ENCODE peak calls at places on chromosomes 11 and 22, in five cellular contexts. One of them, this sample, is unnamed.
A peak's percentile ranks its signal among the peaks of the same experiment; 100 is the strongest.

GRCh38 chr11:134039726-134040385 is 29.0 kb upstream of the JAM3 start:
- DNase-seq in NCI-H1694: no peak
- DNase-seq in EL: no peak
- DNase-seq in hippocampal formation: no peak
- DNase-seq in fibroblast of the conjunctiva: no peak
- DNase-seq in this sample: no peak

GRCh38 chr11:68840661-68841653 is 759 bp downstream of the CPT1A start:
- DNase-seq in NCI-H1694: no peak
- DNase-seq in EL: peak; percentile 48
- DNase-seq in hippocampal formation: no peak
- DNase-seq in fibroblast of the conjunctiva: no peak
- DNase-seq in this sample: no peak

GRCh38 chr11:114653148-114653547 is 25.2 kb upstream of the NXPE2 start:
- DNase-seq in NCI-H1694: no peak
- DNase-seq in EL: no peak
- DNase-seq in hippocampal formation: no peak
- DNase-seq in fibroblast of the conjunctiva: no peak
- DNase-seq in this sample: no peak

GRCh38 chr11:62266558-62266957 is 3.4 kb upstream of the SCGB2A2 start:
- DNase-seq in NCI-H1694: no peak
- DNase-seq in EL: peak; percentile 8
- DNase-seq in hippocampal formation: no peak
- DNase-seq in fibroblast of the conjunctiva: no peak
- DNase-seq in this sample: no peak

GRCh38 chr11:31702966-31703365 is 108.2 kb downstream of the PAX6 start:
- DNase-seq in NCI-H1694: no peak
- DNase-seq in EL: peak; percentile 36
- DNase-seq in hippocampal formation: no peak
- DNase-seq in fibroblast of the conjunctiva: no peak
- DNase-seq in this sample: no peak

GRCh38 chr11:72321381-72321996 is 77.5 kb upstream of the PHOX2A start:
- DNase-seq in NCI-H1694: no peak
- DNase-seq in EL: peak; percentile 77
- DNase-seq in hippocampal formation: no peak
- DNase-seq in fibroblast of the conjunctiva: no peak
- DNase-seq in this sample: no peak

GRCh38 chr11:111785886-111786412 is 19.8 kb upstream of the PPP2R1B start:
- DNase-seq in NCI-H1694: no peak
- DNase-seq in EL: no peak
- DNase-seq in hippocampal formation: no peak
- DNase-seq in fibroblast of the conjunctiva: no peak
- DNase-seq in this sample: no peak

GRCh38 chr22:37234736-37235711 is 9.0 kb downstream of the RAC2 start:
- DNase-seq in NCI-H1694: no peak
- DNase-seq in EL: no peak
- DNase-seq in hippocampal formation: no peak
- DNase-seq in fibroblast of the conjunctiva: no peak
- DNase-seq in this sample: no peak

GRCh38 chr11:44977493-44977984 is 26.9 kb upstream of the TP53I11 start:
- DNase-seq in NCI-H1694: peak; percentile 25
- DNase-seq in EL: peak; percentile 33
- DNase-seq in hippocampal formation: no peak
- DNase-seq in fibroblast of the conjunctiva: no peak
- DNase-seq in this sample: no peak

GRCh38 chr11:46075168-46075567 is 46.1 kb downstream of the PHF21A start:
- DNase-seq in NCI-H1694: no peak
- DNase-seq in EL: peak; percentile 53
- DNase-seq in hippocampal formation: no peak
- DNase-seq in fibroblast of the conjunctiva: peak; percentile 31
- DNase-seq in this sample: no peak

GRCh38 chr11:122157540-122158173 is 41.6 kb upstream of the BLID start:
- DNase-seq in NCI-H1694: no peak
- DNase-seq in EL: no peak
- DNase-seq in hippocampal formation: peak; percentile 65
- DNase-seq in fibroblast of the conjunctiva: no peak
- DNase-seq in this sample: no peak

GRCh38 chr11:15327786-15328231 is 213.1 kb downstream of the INSC start:
- DNase-seq in NCI-H1694: peak; percentile 43
- DNase-seq in EL: peak; percentile 30
- DNase-seq in hippocampal formation: no peak
- DNase-seq in fibroblast of the conjunctiva: no peak
- DNase-seq in this sample: peak; percentile 42